ENCODE peak calls at places on chromosomes 6 and 20, in nine cellular contexts. T is mammary epithelial cell, R is PC-3, G is GM23248, E is hepatocyte, C is neural progenitor cell, O is GM23338, Q is PC-9, D is HepG2. K is an unnamed sample.

GRCh38 chr20:45975686-45976085 is 3.7 kb upstream of the ZNF335 start:
- DNase-seq in D (no peak), C (no peak), Q (no peak), R (no peak), G (no peak), T (no peak), E (no peak), O (no peak), K (no peak)

GRCh38 chr6:111740506-111740905 is 132.7 kb downstream of the FYN start:
- DNase-seq in D (no peak), Q (no peak), C (no peak), G (no peak), E (no peak), T (no peak), O (no peak), R (no peak), K (no peak)

GRCh38 chr6:8387942-8388437 is 47.4 kb downstream of the SLC35B3 start:
- DNase-seq in E (no peak), D (no peak), O (peak; percentile 2), G (no peak), R (no peak), Q (no peak), T (no peak), C (no peak), K (no peak)

GRCh38 chr6:113879186-113880096 is 22.3 kb downstream of the MARCKS start:
- DNase-seq in R (peak; percentile 76), E (peak; percentile 83), C (peak; percentile 68), O (peak; percentile 80), T (peak; percentile 64), Q (peak; percentile 77), D (peak; percentile 67), G (peak; percentile 87), K (peak; percentile 72)

GRCh38 chr6:105209950-105210706 is 30.3 kb upstream of the POPDC3 start:
- DNase-seq in G (peak; percentile 93), O (no peak), C (no peak), D (peak; percentile 60), R (peak; percentile 88), T (peak; percentile 86), E (no peak), Q (peak; percentile 83), K (no peak)

GRCh38 chr20:50280851-50281655 is 90.4 kb downstream of the CEBPB start:
- DNase-seq in G (no peak), T (no peak), O (no peak), R (no peak), Q (no peak), C (no peak), D (no peak), E (no peak), K (no peak)

GRCh38 chr6:27591660-27592059 is 118.8 kb upstream of the ZNF184 start:
- DNase-seq in Q (peak; percentile 60), R (peak; percentile 60), T (peak; percentile 60), E (peak; percentile 55), G (peak; percentile 34), D (peak; percentile 72), C (peak; percentile 68), O (peak; percentile 79), K (peak; percentile 80)

GRCh38 chr6:137715589-137716045 is 151.4 kb upstream of the TNFAIP3 start:
- DNase-seq in R (no peak), Q (no peak), C (no peak), O (no peak), T (no peak), E (no peak), D (no peak), G (peak; percentile 68), K (no peak)

GRCh38 chr20:57386762-57387161 is 4.4 kb upstream of the RBM38 start:
- DNase-seq in C (no peak), G (no peak), R (no peak), D (no peak), O (no peak), T (no peak), E (no peak), Q (no peak), K (no peak)

DNA sequence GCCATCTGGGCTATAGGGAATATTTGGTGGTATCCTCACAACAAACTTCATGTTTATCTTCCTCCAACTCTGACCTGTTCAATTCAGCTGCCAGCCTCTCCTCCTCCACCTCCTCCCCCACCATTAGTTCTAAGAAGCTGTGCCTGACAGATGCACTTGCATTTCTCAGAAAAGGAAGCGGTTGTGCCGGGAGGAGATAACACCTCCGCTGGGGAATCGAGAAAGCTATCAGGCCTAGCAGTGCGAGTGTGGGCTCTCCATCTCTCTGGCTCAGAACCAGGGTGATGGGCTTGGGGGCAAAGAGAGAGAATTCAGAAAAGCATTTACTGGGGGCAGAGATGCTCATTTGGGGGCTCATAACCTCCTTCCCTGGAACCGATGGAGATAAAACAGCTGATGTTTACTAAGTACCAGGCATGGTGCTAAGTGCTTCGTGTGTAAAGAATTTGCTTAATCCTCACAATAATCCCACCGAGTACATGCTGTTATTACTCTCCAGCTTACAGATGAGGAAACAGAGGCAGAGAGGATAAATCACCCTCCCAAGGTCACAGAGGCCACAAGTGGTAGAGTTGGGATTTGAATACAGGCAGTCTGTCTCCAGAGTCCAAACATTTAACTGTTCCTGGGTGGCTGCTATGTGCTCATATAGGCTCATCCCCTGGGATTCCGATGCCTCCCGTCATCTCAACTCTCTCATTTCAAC is 38.3 kb downstream of the COX4I2 start:
- DNase-seq in O (no peak), C (no peak), T (no peak), D (no peak), G (peak; percentile 20), E (no peak), Q (no peak), R (peak; percentile 25), K (peak; percentile 31)
- H3K4me1 ChIP-seq in O (peaks cover 17% of the 10 kb centered on the region), C (peaks cover 21% of the 10 kb centered on the region), T (peaks cover 52% of the 10 kb centered on the region), D (peaks cover 81% of the 10 kb centered on the region), G (peaks cover 33% of the 10 kb centered on the region), E (peaks cover 57% of the 10 kb centered on the region), Q (peaks cover 35% of the 10 kb centered on the region), R (peaks cover 26% of the 10 kb centered on the region), K (peaks cover 32% of the 10 kb centered on the region)

GRCh38 chr20:48705208-48706115 is 122.3 kb downstream of the PREX1 start:
- DNase-seq in E (no peak), C (no peak), Q (peak; percentile 34), R (no peak), O (no peak), T (no peak), G (no peak), D (no peak), K (no peak)

GRCh38 chr20:48704761-48705160 is 123.0 kb downstream of the PREX1 start:
- DNase-seq in D (no peak), E (no peak), O (no peak), R (no peak), G (no peak), C (no peak), T (no peak), Q (peak; percentile 17), K (no peak)

GRCh38 chr20:48703107-48703506 is 124.7 kb downstream of the PREX1 start:
- DNase-seq in G (no peak), Q (no peak), D (no peak), R (no peak), E (no peak), O (no peak), C (no peak), T (no peak), K (no peak)

GRCh38 chr20:48702388-48703041 is 125.3 kb downstream of the PREX1 start:
- DNase-seq in E (no peak), C (no peak), G (no peak), D (no peak), O (peak; percentile 37), R (no peak), Q (peak; percentile 31), T (no peak), K (no peak)

DNA sequence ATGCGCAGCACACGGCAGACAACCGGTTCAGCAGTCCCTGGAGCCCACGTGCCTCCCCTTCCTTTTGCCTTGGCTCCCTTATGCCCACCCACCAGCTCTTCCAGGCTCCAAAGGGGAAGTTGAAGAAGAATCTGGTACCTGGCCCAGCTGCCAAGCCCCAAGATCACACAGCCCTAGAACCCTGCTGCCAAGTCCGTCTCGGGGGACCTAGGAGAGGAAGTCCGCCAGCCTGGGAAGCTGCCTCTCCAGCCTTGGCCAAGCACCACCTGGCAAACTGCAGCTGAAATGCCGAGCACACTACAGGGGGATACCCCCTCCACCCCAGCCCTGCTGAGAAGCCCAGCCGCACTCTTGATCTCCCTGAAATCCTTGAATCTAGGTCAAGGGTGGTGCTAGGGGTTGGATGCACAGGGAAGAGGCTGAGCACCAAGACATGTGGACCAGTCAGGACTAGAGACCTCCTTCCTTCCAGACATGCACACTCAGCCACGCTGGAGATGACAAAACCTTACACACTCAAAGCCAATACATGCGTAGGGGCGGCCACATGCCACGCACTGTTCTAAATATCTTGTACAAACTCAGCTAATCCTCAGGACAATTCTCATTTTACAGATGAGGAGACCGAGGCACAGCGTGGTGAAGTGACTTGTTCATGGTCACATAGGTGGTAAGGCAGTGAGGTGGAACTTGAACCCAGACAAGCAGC is 124.1 kb downstream of the PREX1 start:
- DNase-seq in T (no peak), D (no peak), G (no peak), E (no peak), C (no peak), R (no peak), O (no peak), Q (no peak), K (no peak)
- H3K27ac ChIP-seq in T (no peak overlapping the region), D (no peak overlapping the region), G (no peak overlapping the region), E (no peak overlapping the region), C (no peak overlapping the region), R (no peak overlapping the region), O (no peak overlapping the region), Q (no peak overlapping the region), K (peak overlapping the region; percentile 66)

DNA sequence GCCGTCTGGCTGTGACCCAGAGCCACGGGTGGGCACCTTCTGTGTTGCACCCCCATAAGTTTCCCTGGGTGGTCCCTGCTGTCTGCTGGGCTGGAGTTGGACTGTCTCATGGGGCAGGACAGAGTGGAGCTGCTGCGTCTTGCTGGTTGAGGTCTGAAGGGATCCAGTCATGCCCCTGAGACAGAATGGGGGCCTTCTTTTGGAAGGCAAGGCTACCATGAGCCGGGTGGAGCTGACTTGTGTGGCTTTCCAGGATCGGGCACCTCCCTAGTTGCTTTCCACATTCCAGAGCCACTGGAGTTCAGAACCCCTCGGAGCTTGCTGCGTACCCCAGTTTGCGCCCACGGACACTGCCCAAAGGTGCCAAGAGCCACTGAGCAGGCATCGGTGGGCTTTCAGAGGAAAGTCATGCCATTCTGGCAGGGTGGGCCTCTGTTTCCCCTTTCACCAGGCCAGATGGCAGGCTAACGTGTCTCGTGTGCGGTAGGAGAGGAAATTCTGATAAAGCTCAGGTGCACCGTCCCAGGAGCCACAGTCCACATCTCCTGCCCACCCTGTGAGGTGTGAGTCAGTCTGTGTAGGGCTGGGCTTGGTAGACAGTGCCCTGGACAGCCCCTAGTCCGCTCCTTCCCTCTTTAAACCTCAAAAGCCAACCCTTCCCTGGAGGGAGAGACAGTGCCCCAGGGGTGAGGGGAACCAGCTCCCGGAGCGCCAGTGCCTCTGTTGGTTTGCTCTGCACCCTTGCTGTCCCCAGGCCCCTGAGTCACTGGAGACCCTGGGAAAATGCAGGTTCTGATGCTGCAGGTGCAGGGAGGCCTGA is 125.3 kb downstream of the SYCP2 start:
- DNase-seq in O (no peak), R (no peak), D (no peak), E (no peak), C (no peak), Q (no peak), G (no peak), T (no peak), K (no peak)
- TF ChIP-seq EZH2 in O (no peak), R (no peak), D (no peak), E (no peak), C (no peak), Q (no peak), G (no peak), T (no peak), K (no peak)

DNA sequence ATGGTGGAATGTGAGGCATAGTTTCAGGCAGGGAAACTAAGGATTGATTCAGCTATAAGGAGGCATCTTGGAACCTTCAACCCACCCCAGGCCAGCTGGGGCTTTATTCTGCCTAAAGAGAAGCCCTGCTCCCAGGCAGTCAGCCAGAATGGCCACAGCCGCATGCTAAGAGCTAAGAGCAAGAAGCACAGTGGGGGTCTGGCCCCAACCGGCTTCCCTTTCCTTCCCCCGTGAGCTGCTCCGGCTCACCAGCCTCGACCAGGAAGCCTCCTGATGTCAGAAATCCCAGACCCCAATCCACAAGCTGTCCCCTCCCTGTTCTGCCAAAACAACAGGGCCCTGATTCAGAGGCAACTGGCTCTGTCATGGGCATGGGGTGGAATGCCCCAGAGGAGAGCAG is 7.0 kb downstream of the GRM4 start:
- DNase-seq in O (peak; percentile 62), T (no peak), C (peak; percentile 58), E (no peak), R (no peak), D (no peak), G (no peak), Q (no peak), K (no peak)
- H3K4me1 ChIP-seq in O (peaks cover 80% of the 10 kb centered on the region), T (peaks cover 5% of the 10 kb centered on the region), C (peaks cover 34% of the 10 kb centered on the region), E (peaks cover 4% of the 10 kb centered on the region), R (no peaks in the 10 kb centered on the region), D (peaks cover 4% of the 10 kb centered on the region), G (no peaks in the 10 kb centered on the region), Q (no peaks in the 10 kb centered on the region), K (peaks cover 6% of the 10 kb centered on the region)